ENCODE peak calls at places on chromosomes 11 and 22, in nine cellular contexts. One of them, this sample, is unnamed.

GRCh38 chr11:118143661-118144185 is 8.9 kb downstream of the SCN4B start:
- DNase-seq in head of caudate nucleus: no peak
- DNase-seq in cardiac septum: no peak
- DNase-seq in NCI-H1436 treated with DMSO at 0.1 percent for 48 hours: no peak
- DNase-seq in astrocyte: no peak
- DNase-seq in AG08395: no peak
- DNase-seq in stimulated activated CD4-positive, alpha-beta T cell treated with anti-CD3 and anti-CD28 coated beads, Interleukin-1b, Interleukin-23, amount 100 ng/mL, for 4 hours: no peak
- DNase-seq in HFF-Myc: no peak
- DNase-seq in SHP77: no peak
- DNase-seq in this sample: no peak

GRCh38 chr11:76783294-76783900 is at the start of gene TSKU:
- DNase-seq in head of caudate nucleus: no peak
- DNase-seq in cardiac septum: no peak
- DNase-seq in NCI-H1436 treated with DMSO at 0.1 percent for 48 hours: no peak
- DNase-seq in astrocyte: peak; percentile 29
- DNase-seq in AG08395: no peak
- DNase-seq in stimulated activated CD4-positive, alpha-beta T cell treated with anti-CD3 and anti-CD28 coated beads, Interleukin-1b, Interleukin-23, amount 100 ng/mL, for 4 hours: no peak
- DNase-seq in HFF-Myc: no peak
- DNase-seq in SHP77: peak; percentile 73
- DNase-seq in this sample: no peak

GRCh38 chr11:57458410-57459111 is 1.8 kb upstream of the RTN4RL2 start:
- DNase-seq in head of caudate nucleus: peak; percentile 44
- DNase-seq in cardiac septum: no peak
- DNase-seq in NCI-H1436 treated with DMSO at 0.1 percent for 48 hours: no peak
- DNase-seq in astrocyte: no peak
- DNase-seq in AG08395: peak; percentile 56
- DNase-seq in stimulated activated CD4-positive, alpha-beta T cell treated with anti-CD3 and anti-CD28 coated beads, Interleukin-1b, Interleukin-23, amount 100 ng/mL, for 4 hours: peak; percentile 63
- DNase-seq in HFF-Myc: no peak
- DNase-seq in SHP77: no peak
- DNase-seq in this sample: peak; percentile 54

GRCh38 chr11:9808943-9809342 is 145.1 kb downstream of the SWAP70 start:
- DNase-seq in head of caudate nucleus: no peak
- DNase-seq in cardiac septum: no peak
- DNase-seq in NCI-H1436 treated with DMSO at 0.1 percent for 48 hours: no peak
- DNase-seq in astrocyte: peak; percentile 82
- DNase-seq in AG08395: no peak
- DNase-seq in stimulated activated CD4-positive, alpha-beta T cell treated with anti-CD3 and anti-CD28 coated beads, Interleukin-1b, Interleukin-23, amount 100 ng/mL, for 4 hours: no peak
- DNase-seq in HFF-Myc: no peak
- DNase-seq in SHP77: no peak
- DNase-seq in this sample: no peak

GRCh38 chr22:41836551-41836950 is 3.6 kb downstream of the SREBF2 start:
- DNase-seq in head of caudate nucleus: no peak
- DNase-seq in cardiac septum: no peak
- DNase-seq in NCI-H1436 treated with DMSO at 0.1 percent for 48 hours: no peak
- DNase-seq in astrocyte: no peak
- DNase-seq in AG08395: no peak
- DNase-seq in stimulated activated CD4-positive, alpha-beta T cell treated with anti-CD3 and anti-CD28 coated beads, Interleukin-1b, Interleukin-23, amount 100 ng/mL, for 4 hours: no peak
- DNase-seq in HFF-Myc: no peak
- DNase-seq in SHP77: no peak
- DNase-seq in this sample: no peak

GRCh38 chr11:113546757-113547507 is 71.7 kb upstream of the DRD2 start:
- DNase-seq in head of caudate nucleus: no peak
- DNase-seq in cardiac septum: no peak
- DNase-seq in NCI-H1436 treated with DMSO at 0.1 percent for 48 hours: no peak
- DNase-seq in astrocyte: peak; percentile 96
- DNase-seq in AG08395: peak; percentile 56
- DNase-seq in stimulated activated CD4-positive, alpha-beta T cell treated with anti-CD3 and anti-CD28 coated beads, Interleukin-1b, Interleukin-23, amount 100 ng/mL, for 4 hours: no peak
- DNase-seq in HFF-Myc: peak; percentile 31
- DNase-seq in SHP77: no peak
- DNase-seq in this sample: no peak

GRCh38 chr11:107916671-107917241 is 11.5 kb upstream of the RAB39A start:
- DNase-seq in head of caudate nucleus: no peak
- DNase-seq in cardiac septum: no peak
- DNase-seq in NCI-H1436 treated with DMSO at 0.1 percent for 48 hours: no peak
- DNase-seq in astrocyte: no peak
- DNase-seq in AG08395: peak; percentile 21
- DNase-seq in stimulated activated CD4-positive, alpha-beta T cell treated with anti-CD3 and anti-CD28 coated beads, Interleukin-1b, Interleukin-23, amount 100 ng/mL, for 4 hours: peak; percentile 24
- DNase-seq in HFF-Myc: peak; percentile 9
- DNase-seq in SHP77: no peak
- DNase-seq in this sample: no peak

GRCh38 chr11:71490731-71491390 is 36.2 kb upstream of the KRTAP5-7 start:
- DNase-seq in head of caudate nucleus: no peak
- DNase-seq in cardiac septum: peak; percentile 41
- DNase-seq in NCI-H1436 treated with DMSO at 0.1 percent for 48 hours: no peak
- DNase-seq in astrocyte: no peak
- DNase-seq in AG08395: no peak
- DNase-seq in stimulated activated CD4-positive, alpha-beta T cell treated with anti-CD3 and anti-CD28 coated beads, Interleukin-1b, Interleukin-23, amount 100 ng/mL, for 4 hours: no peak
- DNase-seq in HFF-Myc: no peak
- DNase-seq in SHP77: no peak
- DNase-seq in this sample: no peak

GRCh38 chr11:119671048-119671447 is 58.0 kb downstream of the NECTIN1 start:
- DNase-seq in head of caudate nucleus: peak; percentile 90
- DNase-seq in cardiac septum: peak; percentile 85
- DNase-seq in NCI-H1436 treated with DMSO at 0.1 percent for 48 hours: no peak
- DNase-seq in astrocyte: peak; percentile 71
- DNase-seq in AG08395: peak; percentile 72
- DNase-seq in stimulated activated CD4-positive, alpha-beta T cell treated with anti-CD3 and anti-CD28 coated beads, Interleukin-1b, Interleukin-23, amount 100 ng/mL, for 4 hours: no peak
- DNase-seq in HFF-Myc: peak; percentile 61
- DNase-seq in SHP77: peak; percentile 82
- DNase-seq in this sample: no peak

GRCh38 chr11:82995754-82996398 is 75.8 kb downstream of the RAB30 start:
- DNase-seq in head of caudate nucleus: no peak
- DNase-seq in cardiac septum: no peak
- DNase-seq in NCI-H1436 treated with DMSO at 0.1 percent for 48 hours: no peak
- DNase-seq in astrocyte: peak; percentile 76
- DNase-seq in AG08395: peak; percentile 24
- DNase-seq in stimulated activated CD4-positive, alpha-beta T cell treated with anti-CD3 and anti-CD28 coated beads, Interleukin-1b, Interleukin-23, amount 100 ng/mL, for 4 hours: no peak
- DNase-seq in HFF-Myc: peak; percentile 35
- DNase-seq in SHP77: no peak
- DNase-seq in this sample: no peak

GRCh38 chr22:41445171-41446056 is 1.2 kb downstream of the TOB2 start:
- DNase-seq in head of caudate nucleus: peak; percentile 31
- DNase-seq in cardiac septum: peak; percentile 77
- DNase-seq in NCI-H1436 treated with DMSO at 0.1 percent for 48 hours: no peak
- DNase-seq in astrocyte: no peak
- DNase-seq in AG08395: no peak
- DNase-seq in stimulated activated CD4-positive, alpha-beta T cell treated with anti-CD3 and anti-CD28 coated beads, Interleukin-1b, Interleukin-23, amount 100 ng/mL, for 4 hours: no peak
- DNase-seq in HFF-Myc: no peak
- DNase-seq in SHP77: no peak
- DNase-seq in this sample: peak; percentile 9

GRCh38 chr22:40153186-40153585 is 24.5 kb upstream of the TNRC6B start:
- DNase-seq in head of caudate nucleus: no peak
- DNase-seq in cardiac septum: no peak
- DNase-seq in NCI-H1436 treated with DMSO at 0.1 percent for 48 hours: no peak
- DNase-seq in astrocyte: no peak
- DNase-seq in AG08395: no peak
- DNase-seq in stimulated activated CD4-positive, alpha-beta T cell treated with anti-CD3 and anti-CD28 coated beads, Interleukin-1b, Interleukin-23, amount 100 ng/mL, for 4 hours: no peak
- DNase-seq in HFF-Myc: no peak
- DNase-seq in SHP77: no peak
- DNase-seq in this sample: no peak

GRCh38 chr11:129546266-129546665 is 170.6 kb downstream of the BARX2 start:
- DNase-seq in head of caudate nucleus: no peak
- DNase-seq in cardiac septum: no peak
- DNase-seq in NCI-H1436 treated with DMSO at 0.1 percent for 48 hours: no peak
- DNase-seq in astrocyte: no peak
- DNase-seq in AG08395: no peak
- DNase-seq in stimulated activated CD4-positive, alpha-beta T cell treated with anti-CD3 and anti-CD28 coated beads, Interleukin-1b, Interleukin-23, amount 100 ng/mL, for 4 hours: no peak
- DNase-seq in HFF-Myc: no peak
- DNase-seq in SHP77: no peak
- DNase-seq in this sample: no peak

GRCh38 chr11:44338031-44338430 is 28.1 kb upstream of the ALX4 start:
- DNase-seq in head of caudate nucleus: no peak
- DNase-seq in cardiac septum: peak; percentile 10
- DNase-seq in NCI-H1436 treated with DMSO at 0.1 percent for 48 hours: no peak
- DNase-seq in astrocyte: no peak
- DNase-seq in AG08395: no peak
- DNase-seq in stimulated activated CD4-positive, alpha-beta T cell treated with anti-CD3 and anti-CD28 coated beads, Interleukin-1b, Interleukin-23, amount 100 ng/mL, for 4 hours: no peak
- DNase-seq in HFF-Myc: no peak
- DNase-seq in SHP77: no peak
- DNase-seq in this sample: no peak

GRCh38 chr11:36945384-36945783 is 347.3 kb upstream of the RAG2 start:
- DNase-seq in head of caudate nucleus: no peak
- DNase-seq in cardiac septum: no peak
- DNase-seq in NCI-H1436 treated with DMSO at 0.1 percent for 48 hours: no peak
- DNase-seq in astrocyte: no peak
- DNase-seq in AG08395: no peak
- DNase-seq in stimulated activated CD4-positive, alpha-beta T cell treated with anti-CD3 and anti-CD28 coated beads, Interleukin-1b, Interleukin-23, amount 100 ng/mL, for 4 hours: no peak
- DNase-seq in HFF-Myc: no peak
- DNase-seq in SHP77: peak; percentile 7
- DNase-seq in this sample: no peak

GRCh38 chr11:133560467-133560866 is 28.2 kb upstream of the OPCML start:
- DNase-seq in head of caudate nucleus: no peak
- DNase-seq in cardiac septum: no peak
- DNase-seq in NCI-H1436 treated with DMSO at 0.1 percent for 48 hours: no peak
- DNase-seq in astrocyte: no peak
- DNase-seq in AG08395: no peak
- DNase-seq in stimulated activated CD4-positive, alpha-beta T cell treated with anti-CD3 and anti-CD28 coated beads, Interleukin-1b, Interleukin-23, amount 100 ng/mL, for 4 hours: no peak
- DNase-seq in HFF-Myc: no peak
- DNase-seq in SHP77: no peak
- DNase-seq in this sample: no peak

GRCh38 chr11:101436511-101437142 is 147.2 kb downstream of the TRPC6 start:
- DNase-seq in head of caudate nucleus: peak; percentile 43
- DNase-seq in cardiac septum: no peak
- DNase-seq in NCI-H1436 treated with DMSO at 0.1 percent for 48 hours: no peak
- DNase-seq in astrocyte: peak; percentile 12
- DNase-seq in AG08395: peak; percentile 32
- DNase-seq in stimulated activated CD4-positive, alpha-beta T cell treated with anti-CD3 and anti-CD28 coated beads, Interleukin-1b, Interleukin-23, amount 100 ng/mL, for 4 hours: no peak
- DNase-seq in HFF-Myc: no peak
- DNase-seq in SHP77: peak; percentile 40
- DNase-seq in this sample: no peak

GRCh38 chr11:134025086-134025437 is 43.8 kb upstream of the JAM3 start:
- DNase-seq in head of caudate nucleus: peak; percentile 63
- DNase-seq in cardiac septum: peak; percentile 90
- DNase-seq in NCI-H1436 treated with DMSO at 0.1 percent for 48 hours: no peak
- DNase-seq in astrocyte: no peak
- DNase-seq in AG08395: no peak
- DNase-seq in stimulated activated CD4-positive, alpha-beta T cell treated with anti-CD3 and anti-CD28 coated beads, Interleukin-1b, Interleukin-23, amount 100 ng/mL, for 4 hours: no peak
- DNase-seq in HFF-Myc: no peak
- DNase-seq in SHP77: no peak
- DNase-seq in this sample: no peak

GRCh38 chr11:108802492-108802891 is 137.6 kb downstream of the DDX10 start:
- DNase-seq in head of caudate nucleus: no peak
- DNase-seq in cardiac septum: no peak
- DNase-seq in NCI-H1436 treated with DMSO at 0.1 percent for 48 hours: no peak
- DNase-seq in astrocyte: no peak
- DNase-seq in AG08395: no peak
- DNase-seq in stimulated activated CD4-positive, alpha-beta T cell treated with anti-CD3 and anti-CD28 coated beads, Interleukin-1b, Interleukin-23, amount 100 ng/mL, for 4 hours: no peak
- DNase-seq in HFF-Myc: no peak
- DNase-seq in SHP77: no peak
- DNase-seq in this sample: no peak

GRCh38 chr22:46984751-46985506 is 222.5 kb downstream of the TBC1D22A start:
- DNase-seq in head of caudate nucleus: no peak
- DNase-seq in cardiac septum: no peak
- DNase-seq in NCI-H1436 treated with DMSO at 0.1 percent for 48 hours: no peak
- DNase-seq in astrocyte: peak; percentile 78
- DNase-seq in AG08395: peak; percentile 93
- DNase-seq in stimulated activated CD4-positive, alpha-beta T cell treated with anti-CD3 and anti-CD28 coated beads, Interleukin-1b, Interleukin-23, amount 100 ng/mL, for 4 hours: no peak
- DNase-seq in HFF-Myc: no peak
- DNase-seq in SHP77: no peak
- DNase-seq in this sample: no peak

GRCh38 chr11:119460582-119460981 is 37.6 kb upstream of the THY1 start:
- DNase-seq in head of caudate nucleus: no peak
- DNase-seq in cardiac septum: no peak
- DNase-seq in NCI-H1436 treated with DMSO at 0.1 percent for 48 hours: no peak
- DNase-seq in astrocyte: peak; percentile 61
- DNase-seq in AG08395: peak; percentile 79
- DNase-seq in stimulated activated CD4-positive, alpha-beta T cell treated with anti-CD3 and anti-CD28 coated beads, Interleukin-1b, Interleukin-23, amount 100 ng/mL, for 4 hours: no peak
- DNase-seq in HFF-Myc: peak; percentile 92
- DNase-seq in SHP77: no peak
- DNase-seq in this sample: peak; percentile 18

GRCh38 chr11:102603091-102603490 is 22.0 kb downstream of the MMP20 start:
- DNase-seq in head of caudate nucleus: peak; percentile 76
- DNase-seq in cardiac septum: no peak
- DNase-seq in NCI-H1436 treated with DMSO at 0.1 percent for 48 hours: no peak
- DNase-seq in astrocyte: peak; percentile 86
- DNase-seq in AG08395: peak; percentile 67
- DNase-seq in stimulated activated CD4-positive, alpha-beta T cell treated with anti-CD3 and anti-CD28 coated beads, Interleukin-1b, Interleukin-23, amount 100 ng/mL, for 4 hours: no peak
- DNase-seq in HFF-Myc: no peak
- DNase-seq in SHP77: no peak
- DNase-seq in this sample: no peak

GRCh38 chr22:23431337-23432072 is 148.6 kb downstream of the IGLL1 start:
- DNase-seq in head of caudate nucleus: no peak
- DNase-seq in cardiac septum: no peak
- DNase-seq in NCI-H1436 treated with DMSO at 0.1 percent for 48 hours: no peak
- DNase-seq in astrocyte: no peak
- DNase-seq in AG08395: no peak
- DNase-seq in stimulated activated CD4-positive, alpha-beta T cell treated with anti-CD3 and anti-CD28 coated beads, Interleukin-1b, Interleukin-23, amount 100 ng/mL, for 4 hours: no peak
- DNase-seq in HFF-Myc: no peak
- DNase-seq in SHP77: peak; percentile 7
- DNase-seq in this sample: no peak

GRCh38 chr11:128694618-128695481 is 978 bp downstream of the FLI1 start:
- DNase-seq in head of caudate nucleus: no peak
- DNase-seq in cardiac septum: peak; percentile 82
- DNase-seq in NCI-H1436 treated with DMSO at 0.1 percent for 48 hours: no peak
- DNase-seq in astrocyte: no peak
- DNase-seq in AG08395: no peak
- DNase-seq in stimulated activated CD4-positive, alpha-beta T cell treated with anti-CD3 and anti-CD28 coated beads, Interleukin-1b, Interleukin-23, amount 100 ng/mL, for 4 hours: peak; percentile 44
- DNase-seq in HFF-Myc: no peak
- DNase-seq in SHP77: no peak
- DNase-seq in this sample: no peak

GRCh38 chr11:47943721-47944554 is 36.4 kb upstream of the PTPRJ start:
- DNase-seq in head of caudate nucleus: no peak
- DNase-seq in cardiac septum: no peak
- DNase-seq in NCI-H1436 treated with DMSO at 0.1 percent for 48 hours: no peak
- DNase-seq in astrocyte: no peak
- DNase-seq in AG08395: no peak
- DNase-seq in stimulated activated CD4-positive, alpha-beta T cell treated with anti-CD3 and anti-CD28 coated beads, Interleukin-1b, Interleukin-23, amount 100 ng/mL, for 4 hours: no peak
- DNase-seq in HFF-Myc: no peak
- DNase-seq in SHP77: no peak
- DNase-seq in this sample: no peak

GRCh38 chr11:63505857-63506528 is at the start of gene LGALS12:
- DNase-seq in head of caudate nucleus: no peak
- DNase-seq in cardiac septum: no peak
- DNase-seq in NCI-H1436 treated with DMSO at 0.1 percent for 48 hours: no peak
- DNase-seq in astrocyte: peak; percentile 40
- DNase-seq in AG08395: no peak
- DNase-seq in stimulated activated CD4-positive, alpha-beta T cell treated with anti-CD3 and anti-CD28 coated beads, Interleukin-1b, Interleukin-23, amount 100 ng/mL, for 4 hours: no peak
- DNase-seq in HFF-Myc: no peak
- DNase-seq in SHP77: no peak
- DNase-seq in this sample: no peak

GRCh38 chr11:32003335-32003734 is 87.5 kb upstream of the RCN1 start:
- DNase-seq in head of caudate nucleus: no peak
- DNase-seq in cardiac septum: no peak
- DNase-seq in NCI-H1436 treated with DMSO at 0.1 percent for 48 hours: no peak
- DNase-seq in astrocyte: no peak
- DNase-seq in AG08395: no peak
- DNase-seq in stimulated activated CD4-positive, alpha-beta T cell treated with anti-CD3 and anti-CD28 coated beads, Interleukin-1b, Interleukin-23, amount 100 ng/mL, for 4 hours: no peak
- DNase-seq in HFF-Myc: no peak
- DNase-seq in SHP77: no peak
- DNase-seq in this sample: no peak

GRCh38 chr22:42388130-42388797 is 43.9 kb downstream of the NFAM1 start:
- DNase-seq in head of caudate nucleus: peak; percentile 87
- DNase-seq in cardiac septum: no peak
- DNase-seq in NCI-H1436 treated with DMSO at 0.1 percent for 48 hours: peak; percentile 80
- DNase-seq in astrocyte: peak; percentile 9
- DNase-seq in AG08395: no peak
- DNase-seq in stimulated activated CD4-positive, alpha-beta T cell treated with anti-CD3 and anti-CD28 coated beads, Interleukin-1b, Interleukin-23, amount 100 ng/mL, for 4 hours: no peak
- DNase-seq in HFF-Myc: no peak
- DNase-seq in SHP77: peak; percentile 93
- DNase-seq in this sample: peak; percentile 82

This sample was measured in DMS 273 treated with DMSO at 0.1 percent for 48 hours.